ENCODE peak calls at places on chromosome 15, in seven cellular contexts. One of them, this sample, is unnamed. For H3K4me1 and H3K36me3, the result is how much of the 10 kb centered on the place peaks cover.

GRCh38 chr15:76961277-76962010 is 29.9 kb downstream of the RCN2 start:
- DNase-seq in H1: no peak
- DNase-seq in sigmoid colon: no peak
- DNase-seq in vagina: no peak
- DNase-seq in Panc1: no peak
- DNase-seq in K562: no peak
- DNase-seq in spleen: no peak
- DNase-seq in this sample: no peak

GRCh38 chr15:25785643-25786029 is 77.5 kb downstream of the ATP10A start:
- DNase-seq in H1: no peak
- DNase-seq in sigmoid colon: peak
- DNase-seq in vagina: no peak
- DNase-seq in Panc1: no peak
- DNase-seq in K562: no peak
- DNase-seq in spleen: no peak
- DNase-seq in this sample: no peak

GRCh38 chr15:38069506-38069905 is 135.1 kb downstream of the TMCO5A start:
- DNase-seq in H1: no peak
- DNase-seq in sigmoid colon: peak
- DNase-seq in vagina: no peak
- DNase-seq in Panc1: no peak
- DNase-seq in K562: no peak
- DNase-seq in spleen: no peak
- DNase-seq in this sample: no peak

GRCh38 chr15:41832875-41833274 is 5.0 kb downstream of the JMJD7 start:
- DNase-seq in H1: no peak
- DNase-seq in sigmoid colon: no peak
- DNase-seq in vagina: no peak
- DNase-seq in Panc1: no peak
- DNase-seq in K562: no peak
- DNase-seq in spleen: no peak
- DNase-seq in this sample: no peak

GRCh38 chr15:29917600-29918597 is 95.6 kb upstream of the TJP1 start:
- DNase-seq in H1: no peak
- DNase-seq in sigmoid colon: no peak
- DNase-seq in vagina: no peak
- DNase-seq in Panc1: no peak
- DNase-seq in K562: no peak
- DNase-seq in spleen: no peak
- DNase-seq in this sample: no peak

GRCh38 chr15:90064931-90065681 is 37.2 kb downstream of the IDH2 start:
- DNase-seq in H1: no peak
- DNase-seq in sigmoid colon: no peak
- DNase-seq in vagina: no peak
- DNase-seq in Panc1: no peak
- DNase-seq in K562: no peak
- DNase-seq in spleen: peak
- DNase-seq in this sample: no peak

GRCh38 chr15:69834756-69835155 is 263.0 kb downstream of the TLE3 start:
- DNase-seq in H1: no peak
- DNase-seq in sigmoid colon: no peak
- DNase-seq in vagina: no peak
- DNase-seq in Panc1: no peak
- DNase-seq in K562: no peak
- DNase-seq in spleen: no peak
- DNase-seq in this sample: no peak

GRCh38 chr15:51401065-51401780 is 59.8 kb downstream of the GLDN start:
- DNase-seq in H1: no peak
- DNase-seq in sigmoid colon: no peak
- DNase-seq in vagina: no peak
- DNase-seq in Panc1: no peak
- DNase-seq in K562: no peak
- DNase-seq in spleen: no peak
- DNase-seq in this sample: no peak

GRCh38 chr15:86231864-86232801 is 152.5 kb downstream of the AGBL1 start:
- DNase-seq in H1: no peak
- DNase-seq in sigmoid colon: no peak
- DNase-seq in vagina: no peak
- DNase-seq in Panc1: no peak
- DNase-seq in K562: peak
- DNase-seq in spleen: no peak
- DNase-seq in this sample: no peak

GRCh38 chr15:70597056-70597603 is 166.2 kb downstream of the UACA start:
- DNase-seq in H1: no peak
- DNase-seq in sigmoid colon: no peak
- DNase-seq in vagina: no peak
- DNase-seq in Panc1: no peak
- DNase-seq in K562: no peak
- DNase-seq in spleen: no peak
- DNase-seq in this sample: no peak

GRCh38 chr15:25947336-25948080 is 84.4 kb upstream of the ATP10A start:
- DNase-seq in H1: no peak
- DNase-seq in sigmoid colon: no peak
- DNase-seq in vagina: no peak
- DNase-seq in Panc1: no peak
- DNase-seq in K562: peak
- DNase-seq in spleen: no peak
- DNase-seq in this sample: no peak

GRCh38 chr15:75840659-75841058 is 2.6 kb upstream of the UBE2Q2 start:
- DNase-seq in H1: no peak
- DNase-seq in sigmoid colon: no peak
- DNase-seq in vagina: no peak
- DNase-seq in Panc1: no peak
- DNase-seq in K562: no peak
- DNase-seq in spleen: no peak
- DNase-seq in this sample: no peak

GRCh38 chr15:33007295-33007855 is 187.1 kb downstream of the FMN1 start:
- DNase-seq in H1: no peak
- DNase-seq in sigmoid colon: no peak
- DNase-seq in vagina: no peak
- DNase-seq in Panc1: no peak
- DNase-seq in K562: peak
- DNase-seq in spleen: no peak
- DNase-seq in this sample: no peak

GRCh38 chr15:48175126-48175525 is 3.0 kb downstream of the MYEF2 start:
- DNase-seq in H1: no peak
- DNase-seq in sigmoid colon: no peak
- DNase-seq in vagina: no peak
- DNase-seq in Panc1: no peak
- DNase-seq in K562: no peak
- DNase-seq in spleen: no peak
- DNase-seq in this sample: no peak

GRCh38 chr15:64029111-64029510 is 17.2 kb downstream of the DAPK2 start:
- DNase-seq in H1: no peak
- DNase-seq in sigmoid colon: no peak
- DNase-seq in vagina: no peak
- DNase-seq in Panc1: no peak
- DNase-seq in K562: no peak
- DNase-seq in spleen: no peak
- DNase-seq in this sample: no peak

GRCh38 chr15:84810073-84810840 is 6.9 kb upstream of the ALPK3 start:
- DNase-seq in H1: no peak
- DNase-seq in sigmoid colon: no peak
- DNase-seq in vagina: no peak
- DNase-seq in Panc1: no peak
- DNase-seq in K562: no peak
- DNase-seq in spleen: no peak
- DNase-seq in this sample: no peak

GRCh38 chr15:66823601-66824000 is 121.6 kb downstream of the SMAD6 start:
- DNase-seq in H1: no peak
- DNase-seq in sigmoid colon: no peak
- DNase-seq in vagina: no peak
- DNase-seq in Panc1: no peak
- DNase-seq in K562: no peak
- DNase-seq in spleen: no peak
- DNase-seq in this sample: no peak

GRCh38 chr15:66797921-66798320 is 95.9 kb downstream of the SMAD6 start:
- DNase-seq in H1: no peak
- DNase-seq in sigmoid colon: no peak
- DNase-seq in vagina: no peak
- DNase-seq in Panc1: no peak
- DNase-seq in K562: no peak
- DNase-seq in spleen: no peak
- DNase-seq in this sample: no peak

GRCh38 chr15:65088643-65089021 is 12.1 kb downstream of the KBTBD13 start:
- DNase-seq in H1: no peak
- DNase-seq in sigmoid colon: no peak
- DNase-seq in vagina: no peak
- DNase-seq in Panc1: no peak
- DNase-seq in K562: no peak
- DNase-seq in spleen: no peak
- DNase-seq in this sample: no peak

GRCh38 chr15:39253552-39253951 is 327.3 kb upstream of the THBS1 start:
- DNase-seq in H1: no peak
- DNase-seq in sigmoid colon: no peak
- DNase-seq in vagina: no peak
- DNase-seq in Panc1: no peak
- DNase-seq in K562: no peak
- DNase-seq in spleen: no peak
- DNase-seq in this sample: no peak

GRCh38 chr15:39248204-39248603 is 332.7 kb upstream of the THBS1 start:
- DNase-seq in H1: no peak
- DNase-seq in sigmoid colon: no peak
- DNase-seq in vagina: no peak
- DNase-seq in Panc1: no peak
- DNase-seq in K562: no peak
- DNase-seq in spleen: no peak
- DNase-seq in this sample: no peak

GRCh38 chr15:39251413-39252197 is 329.3 kb upstream of the THBS1 start:
- DNase-seq in H1: no peak
- DNase-seq in sigmoid colon: no peak
- DNase-seq in vagina: no peak
- DNase-seq in Panc1: no peak
- DNase-seq in K562: no peak
- DNase-seq in spleen: no peak
- DNase-seq in this sample: no peak

GRCh38 chr15:39250001-39250400 is 330.9 kb upstream of the THBS1 start:
- DNase-seq in H1: no peak
- DNase-seq in sigmoid colon: no peak
- DNase-seq in vagina: no peak
- DNase-seq in Panc1: no peak
- DNase-seq in K562: no peak
- DNase-seq in spleen: no peak
- DNase-seq in this sample: no peak

DNA sequence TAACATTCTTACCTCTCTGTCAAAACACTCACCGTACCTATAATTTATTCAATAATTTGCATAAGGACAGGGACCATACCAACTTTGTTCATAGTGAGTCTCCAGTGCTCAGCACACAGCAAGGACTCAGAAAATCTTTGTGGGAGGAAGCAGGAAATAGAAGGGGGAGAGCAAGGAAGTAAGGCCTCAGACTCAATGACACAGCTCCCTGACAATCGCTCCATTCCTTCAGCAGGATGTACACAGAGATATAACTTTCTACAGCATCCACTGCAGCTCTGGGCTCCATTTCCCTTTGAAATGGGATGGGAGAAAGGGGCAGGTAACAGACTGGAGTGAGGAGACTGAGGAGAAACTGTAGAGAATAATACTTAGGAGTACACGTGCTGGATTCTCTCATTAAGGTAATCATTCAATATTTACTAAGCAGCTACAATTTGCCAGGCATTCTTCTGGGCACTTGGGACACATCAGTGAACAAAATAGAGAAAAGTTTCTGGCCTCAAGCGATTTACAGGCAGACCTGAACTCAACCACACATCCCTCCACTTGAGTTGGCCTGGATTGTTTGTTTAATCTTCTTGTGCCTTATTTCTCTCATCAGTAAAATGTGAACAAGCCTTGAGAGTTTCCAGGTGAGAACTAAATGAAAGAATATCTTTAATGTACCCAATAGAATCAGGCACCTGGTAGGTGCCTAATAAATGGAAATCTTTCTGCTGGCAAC is 330.3 kb upstream of the THBS1 start:
- DNase-seq in H1: no peak
- DNase-seq in sigmoid colon: no peak
- DNase-seq in vagina: no peak
- DNase-seq in Panc1: no peak
- DNase-seq in K562: no peak
- DNase-seq in spleen: no peak
- DNase-seq in this sample: no peak
- TF ChIP-seq POLR2AphosphoS5 in H1: no peak
- TF ChIP-seq POLR2AphosphoS5 in sigmoid colon: no peak
- TF ChIP-seq POLR2AphosphoS5 in vagina: no peak
- TF ChIP-seq POLR2AphosphoS5 in Panc1: no peak
- TF ChIP-seq POLR2AphosphoS5 in K562: no peak
- TF ChIP-seq POLR2AphosphoS5 in spleen: no peak
- TF ChIP-seq POLR2AphosphoS5 in this sample: no peak

GRCh38 chr15:88377509-88377908 is 89.7 kb downstream of the MRPL46 start:
- DNase-seq in H1: no peak
- DNase-seq in sigmoid colon: no peak
- DNase-seq in vagina: no peak
- DNase-seq in Panc1: no peak
- DNase-seq in K562: no peak
- DNase-seq in spleen: no peak
- DNase-seq in this sample: no peak
- H3K4me1 ChIP-seq in H1: under half
- H3K4me1 ChIP-seq in sigmoid colon: under half
- H3K4me1 ChIP-seq in vagina: under half
- H3K4me1 ChIP-seq in Panc1: under half
- H3K4me1 ChIP-seq in K562: under half
- H3K4me1 ChIP-seq in spleen: under half
- H3K4me1 ChIP-seq in this sample: under half

GRCh38 chr15:59096429-59096828 is 8.5 kb upstream of the CCNB2 start:
- DNase-seq in H1: no peak
- DNase-seq in sigmoid colon: no peak
- DNase-seq in vagina: no peak
- DNase-seq in Panc1: no peak
- DNase-seq in K562: no peak
- DNase-seq in spleen: no peak
- DNase-seq in this sample: no peak

GRCh38 chr15:59099162-59099685 is 5.7 kb upstream of the CCNB2 start:
- DNase-seq in H1: no peak
- DNase-seq in sigmoid colon: no peak
- DNase-seq in vagina: no peak
- DNase-seq in Panc1: no peak
- DNase-seq in K562: no peak
- DNase-seq in spleen: no peak
- DNase-seq in this sample: no peak

GRCh38 chr15:59094077-59094476 is 10.9 kb upstream of the CCNB2 start:
- DNase-seq in H1: no peak
- DNase-seq in sigmoid colon: no peak
- DNase-seq in vagina: no peak
- DNase-seq in Panc1: no peak
- DNase-seq in K562: no peak
- DNase-seq in spleen: no peak
- DNase-seq in this sample: no peak
- H3K36me3 ChIP-seq in H1: under half
- H3K36me3 ChIP-seq in sigmoid colon: under half
- H3K36me3 ChIP-seq in vagina: half or more
- H3K36me3 ChIP-seq in Panc1: under half
- H3K36me3 ChIP-seq in K562: half or more
- H3K36me3 ChIP-seq in spleen: under half
- H3K36me3 ChIP-seq in this sample: under half

DNA sequence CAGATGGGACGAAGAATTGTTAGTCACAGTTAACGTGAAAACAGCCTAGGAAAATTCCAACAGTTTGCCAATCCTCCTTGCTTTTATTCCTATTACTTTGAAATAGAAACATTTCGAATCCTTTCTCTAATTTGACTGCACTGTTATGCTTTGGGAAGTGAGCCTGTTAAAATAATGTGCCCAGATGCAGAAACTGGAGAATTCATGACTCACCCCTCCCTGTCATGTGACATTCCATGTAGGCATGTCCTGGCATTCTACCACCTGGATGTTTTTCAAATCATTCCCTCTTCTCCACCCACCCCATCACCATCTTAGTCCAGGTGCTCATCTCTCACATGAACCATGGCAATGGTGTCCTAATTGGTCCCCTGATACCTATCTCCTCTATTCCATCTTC is 107.3 kb downstream of the MINAR1 start:
- DNase-seq in H1: no peak
- DNase-seq in sigmoid colon: no peak
- DNase-seq in vagina: no peak
- DNase-seq in Panc1: no peak
- DNase-seq in K562: no peak
- DNase-seq in spleen: no peak
- DNase-seq in this sample: no peak
- TF ChIP-seq POLR2AphosphoS5 in H1: no peak
- TF ChIP-seq POLR2AphosphoS5 in sigmoid colon: no peak
- TF ChIP-seq POLR2AphosphoS5 in vagina: no peak
- TF ChIP-seq POLR2AphosphoS5 in Panc1: no peak
- TF ChIP-seq POLR2AphosphoS5 in K562: no peak
- TF ChIP-seq POLR2AphosphoS5 in spleen: no peak
- TF ChIP-seq POLR2AphosphoS5 in this sample: no peak

This sample was measured in breast epithelium.